ENCODE peak calls at places on chromosome 1, in ten cellular contexts. S is amniotic stem cell; R is stimulated activated CD4-positive, alpha-beta T cell treated with anti-CD3 and anti-CD28 coated beads, Interleukin-4, amount 100 ng/mL, for 1 hour; U is AG10803; F is WERI-Rb-1; D is EL; A is LoVo; I is mucosa of gallbladder; G is stromal cell of bone marrow; N is memory B cell. M is an unnamed sample.

GRCh38 chr1:244273845-244274619 is 177.7 kb downstream of the ADSS2 start:
- DNase-seq in N (no peak), F (no peak), S (peak; percentile 80), I (peak; percentile 61), R (no peak), G (peak; percentile 94), A (no peak), D (peak; percentile 99), U (peak; percentile 99), M (peak; percentile 98)

GRCh38 chr1:71307451-71307850 is 226.6 kb upstream of the ZRANB2 start:
- DNase-seq in R (no peak), N (no peak), A (no peak), S (no peak), G (peak; percentile 33), D (peak; percentile 55), F (no peak), I (peak; percentile 10), U (peak; percentile 95), M (peak; percentile 91)

GRCh38 chr1:244435562-244436205 is 16.0 kb downstream of the ADSS2 start:
- DNase-seq in D (peak; percentile 70), I (no peak), N (no peak), S (peak; percentile 63), U (peak; percentile 76), F (no peak), A (no peak), G (peak; percentile 82), R (no peak), M (peak; percentile 88)

GRCh38 chr1:181559142-181559541 is 75.8 kb downstream of the CACNA1E start:
- DNase-seq in D (no peak), F (no peak), A (no peak), N (no peak), R (no peak), G (no peak), I (no peak), S (no peak), U (no peak), M (no peak)

GRCh38 chr1:240946926-240947325 is 335.0 kb upstream of the GREM2 start:
- DNase-seq in U (peak; percentile 61), F (peak; percentile 74), S (no peak), G (peak; percentile 43), R (no peak), N (no peak), D (peak; percentile 59), I (peak; percentile 48), A (peak; percentile 50), M (peak; percentile 55)

GRCh38 chr1:236400061-236400638 is 6.1 kb downstream of the EDARADD start:
- DNase-seq in G (no peak), F (no peak), R (no peak), U (no peak), I (no peak), D (no peak), N (no peak), A (no peak), S (no peak), M (no peak)

GRCh38 chr1:24015226-24016210 is 35.4 kb upstream of the SRSF10 start:
- DNase-seq in A (peak; percentile 43), N (no peak), R (no peak), I (no peak), G (peak; percentile 90), S (no peak), D (no peak), U (peak; percentile 82), F (no peak), M (peak; percentile 69)

GRCh38 chr1:69929278-69930057 is 275.9 kb downstream of the LRRC40 start:
- DNase-seq in N (no peak), S (no peak), R (no peak), U (peak; percentile 20), D (no peak), A (peak; percentile 3), I (no peak), F (no peak), G (no peak), M (no peak)

GRCh38 chr1:1324524-1325287 is at the start of the genes CPTP and INTS11:
- DNase-seq in S (peak; percentile 88), N (peak; percentile 94), I (peak; percentile 95), D (peak; percentile 91), A (peak; percentile 94), U (peak; percentile 85), G (peak; percentile 78), F (peak; percentile 95), R (peak; percentile 95), M (peak; percentile 89)

GRCh38 chr1:83692524-83693336 is 306.2 kb downstream of the TTLL7 start:
- DNase-seq in I (no peak), U (no peak), D (peak; percentile 44), N (no peak), G (peak; percentile 10), A (no peak), R (peak; percentile 2), F (peak; percentile 29), S (no peak), M (no peak)

GRCh38 chr1:52709016-52709415 is 10.9 kb upstream of the COA7 start:
- DNase-seq in S (no peak), G (no peak), R (no peak), I (no peak), A (no peak), N (no peak), D (no peak), U (peak; percentile 43), F (no peak), M (no peak)

GRCh38 chr1:157162345-157162744 is 24.1 kb upstream of the ETV3 start:
- DNase-seq in A (no peak), D (no peak), G (no peak), F (no peak), I (no peak), R (no peak), S (no peak), N (no peak), U (no peak), M (no peak)

GRCh38 chr1:10796029-10796944 is at the start of gene CASZ1:
- DNase-seq in U (peak; percentile 89), G (peak; percentile 72), S (peak; percentile 70), I (peak; percentile 84), D (peak; percentile 88), A (peak; percentile 93), N (no peak), R (no peak), F (peak; percentile 91), M (peak; percentile 80)

GRCh38 chr1:248808876-248809275 is 16.8 kb downstream of the SH3BP5L start:
- DNase-seq in F (no peak), G (no peak), U (no peak), I (no peak), R (no peak), N (no peak), D (no peak), A (no peak), S (no peak), M (no peak)

GRCh38 chr1:226778657-226779058 is 39.6 kb upstream of the ITPKB start:
- DNase-seq in D (peak; percentile 97), A (peak; percentile 19), F (no peak), G (peak; percentile 92), R (no peak), S (peak; percentile 39), U (peak; percentile 97), N (no peak), I (peak; percentile 48), M (peak; percentile 76)

GRCh38 chr1:206739411-206740076 is 31.0 kb upstream of the IL19 start:
- DNase-seq in S (no peak), N (peak; percentile 28), R (no peak), F (peak; percentile 12), I (no peak), U (no peak), A (no peak), G (no peak), D (peak; percentile 69), M (no peak)

GRCh38 chr1:156281281-156282142 is 1.1 kb downstream of the SMG5 start:
- DNase-seq in U (peak; percentile 35), G (peak; percentile 56), N (no peak), R (peak; percentile 49), F (no peak), I (no peak), A (peak; percentile 14), S (peak; percentile 12), D (peak; percentile 68), M (peak; percentile 46)

GRCh38 chr1:209854196-209854595 is 26.4 kb downstream of the UTP25 start:
- DNase-seq in G (no peak), S (no peak), D (no peak), R (no peak), I (no peak), A (no peak), N (no peak), F (no peak), U (peak; percentile 40), M (no peak)

GRCh38 chr1:223393275-223394214 is at the start of gene CCDC185:
- DNase-seq in G (no peak), S (no peak), D (peak; percentile 9), F (no peak), I (no peak), A (no peak), N (no peak), U (no peak), R (no peak), M (no peak)

GRCh38 chr1:218374972-218375371 is 29.8 kb downstream of the TGFB2 start:
- DNase-seq in D (peak; percentile 26), F (no peak), A (peak; percentile 33), U (no peak), G (no peak), I (no peak), R (no peak), N (no peak), S (no peak), M (no peak)

GRCh38 chr1:14733053-14733778 is 134.7 kb downstream of the KAZN start:
- DNase-seq in F (peak; percentile 78), G (peak; percentile 36), N (no peak), S (no peak), R (no peak), D (peak; percentile 11), I (no peak), A (no peak), U (peak; percentile 17), M (no peak)

GRCh38 chr1:246418565-246419312 is 88.3 kb downstream of the SMYD3 start:
- DNase-seq in U (no peak), A (no peak), S (no peak), D (no peak), G (no peak), F (peak; percentile 29), R (no peak), I (no peak), N (no peak), M (no peak)

GRCh38 chr1:236888126-236888525 is 93.0 kb downstream of the MTR start:
- DNase-seq in D (no peak), A (no peak), N (no peak), R (no peak), F (peak; percentile 82), I (no peak), G (no peak), U (no peak), S (no peak), M (no peak)

GRCh38 chr1:199512037-199512710 is 515.3 kb upstream of the NR5A2 start:
- DNase-seq in A (no peak), I (no peak), F (peak; percentile 57), D (no peak), U (no peak), R (no peak), G (no peak), N (no peak), S (no peak), M (no peak)

GRCh38 chr1:208223136-208223535 is 21.0 kb downstream of the PLXNA2 start:
- DNase-seq in U (no peak), G (no peak), D (peak; percentile 59), I (no peak), S (no peak), F (no peak), N (no peak), A (no peak), R (no peak), M (no peak)

GRCh38 chr1:21089299-21089698 is 87.4 kb downstream of the EIF4G3 start:
- DNase-seq in S (no peak), N (no peak), G (no peak), R (no peak), A (no peak), U (no peak), D (no peak), F (no peak), I (no peak), M (no peak)

GRCh38 chr1:189405419-189405818 is 1072.2 kb downstream of the BRINP3 start:
- DNase-seq in S (no peak), A (no peak), N (no peak), D (no peak), G (no peak), R (no peak), I (no peak), F (no peak), U (no peak), M (no peak)

GRCh38 chr1:98030976-98031375 is 110.1 kb upstream of the DPYD start:
- DNase-seq in U (no peak), D (no peak), N (no peak), S (no peak), A (no peak), G (no peak), I (no peak), F (no peak), R (no peak), M (peak; percentile 15)

M was measured in HCEC 1CT.